ENCODE peak calls at places on chromosomes 3 and 15, in four cellular contexts. U is endothelial cell of umbilical vein; T is GM06990; K is activated CD8-positive, alpha-beta memory T cell treated with anti-CD3 and anti-CD28 coated beads for 48 hours. L is an unnamed sample.

GRCh38 chr15:62895905-62896316 is 146.6 kb upstream of the TPM1 start:
- DNase-seq in U (peak; percentile 82), T (no peak), K (no peak), L (peak; percentile 72)

GRCh38 chr15:84748274-84749110 is at the start of gene ZNF592:
- DNase-seq in U (peak; percentile 67), T (peak; percentile 87), K (peak; percentile 62), L (peak; percentile 26)

GRCh38 chr15:45943255-45943654 is 308.4 kb downstream of the SQOR start:
- DNase-seq in U (no peak), T (no peak), K (no peak), L (no peak)

GRCh38 chr3:155890671-155891190 is 20.3 kb downstream of the GMPS start:
- DNase-seq in U (peak; percentile 85), T (no peak), K (no peak), L (peak; percentile 18)

GRCh38 chr15:67030036-67030762 is 35.2 kb upstream of the SMAD3 start:
- DNase-seq in U (no peak), T (no peak), K (no peak), L (no peak)

GRCh38 chr15:81256916-81257315 is 60.2 kb downstream of the IL16 start:
- DNase-seq in U (peak; percentile 34), T (no peak), K (no peak), L (no peak)

GRCh38 chr3:27500051-27500450 is 15.9 kb upstream of the SLC4A7 start:
- DNase-seq in U (no peak), T (no peak), K (no peak), L (no peak)

GRCh38 chr3:42118762-42119361 is 27.7 kb downstream of the TRAK1 start:
- DNase-seq in U (peak; percentile 75), T (no peak), K (no peak), L (no peak)

GRCh38 chr3:168545591-168545990 is 449.9 kb upstream of the GOLIM4 start:
- DNase-seq in U (no peak), T (no peak), K (no peak), L (no peak)

GRCh38 chr3:55963611-55964010 is 476.5 kb upstream of the WNT5A start:
- DNase-seq in U (no peak), T (no peak), K (no peak), L (no peak)

GRCh38 chr3:5019411-5020261 is 40.4 kb downstream of the BHLHE40 start:
- DNase-seq in U (no peak), T (no peak), K (no peak), L (no peak)

GRCh38 chr3:108818404-108818803 is 4.2 kb upstream of the TRAT1 start:
- DNase-seq in U (peak; percentile 10), T (no peak), K (no peak), L (no peak)

L was measured in AG04450.